ENCODE peak calls at places on chromosomes 3 and 15, in five cellular contexts. One of them, this sample, is unnamed.
A peak's percentile ranks its signal among the peaks of the same experiment; 100 is the strongest.

GRCh38 chr15:101258238-101259144 is 6.6 kb upstream of the CHSY1 start:
- DNase-seq in ovary: peak; percentile 79
- DNase-seq in NAMALWA: peak; percentile 75
- DNase-seq in activated gamma-delta T cell treated with Interleukin-2 at 50 U/mL for 16 hours: peak; percentile 46
- DNase-seq in psoas muscle: no peak
- DNase-seq in this sample: peak; percentile 55

GRCh38 chr15:68608206-68608843 is 29.5 kb downstream of the CORO2B start:
- DNase-seq in NAMALWA: no peak
- DNase-seq in activated gamma-delta T cell treated with Interleukin-2 at 50 U/mL for 16 hours: no peak
- DNase-seq in ovary: peak; percentile 95
- DNase-seq in psoas muscle: peak; percentile 96
- DNase-seq in this sample: no peak

GRCh38 chr3:160569874-160570273 is 4.5 kb upstream of the KPNA4 start:
- DNase-seq in ovary: no peak
- DNase-seq in activated gamma-delta T cell treated with Interleukin-2 at 50 U/mL for 16 hours: no peak
- DNase-seq in psoas muscle: no peak
- DNase-seq in NAMALWA: no peak
- DNase-seq in this sample: no peak

GRCh38 chr3:28923994-28924393 is 356.9 kb upstream of the RBMS3 start:
- DNase-seq in psoas muscle: no peak
- DNase-seq in ovary: no peak
- DNase-seq in NAMALWA: no peak
- DNase-seq in activated gamma-delta T cell treated with Interleukin-2 at 50 U/mL for 16 hours: no peak
- DNase-seq in this sample: no peak

GRCh38 chr3:9121366-9121765 is 128.1 kb downstream of the SRGAP3 start:
- DNase-seq in ovary: no peak
- DNase-seq in psoas muscle: no peak
- DNase-seq in activated gamma-delta T cell treated with Interleukin-2 at 50 U/mL for 16 hours: no peak
- DNase-seq in NAMALWA: no peak
- DNase-seq in this sample: no peak

GRCh38 chr3:10504161-10505049 is 981 bp downstream of the ATP2B2 start:
- DNase-seq in NAMALWA: no peak
- DNase-seq in ovary: no peak
- DNase-seq in activated gamma-delta T cell treated with Interleukin-2 at 50 U/mL for 16 hours: no peak
- DNase-seq in psoas muscle: peak; percentile 39
- DNase-seq in this sample: no peak

GRCh38 chr3:69462022-69462825 is 76.3 kb upstream of the FRMD4B start:
- DNase-seq in ovary: no peak
- DNase-seq in activated gamma-delta T cell treated with Interleukin-2 at 50 U/mL for 16 hours: no peak
- DNase-seq in psoas muscle: no peak
- DNase-seq in NAMALWA: no peak
- DNase-seq in this sample: no peak

GRCh38 chr3:136818851-136819783 is at the start of gene SLC35G2:
- DNase-seq in NAMALWA: no peak
- DNase-seq in ovary: peak; percentile 52
- DNase-seq in activated gamma-delta T cell treated with Interleukin-2 at 50 U/mL for 16 hours: peak; percentile 35
- DNase-seq in psoas muscle: peak; percentile 64
- DNase-seq in this sample: peak; percentile 76

GRCh38 chr3:72539856-72540255 is 308.4 kb downstream of the SHQ1 start:
- DNase-seq in NAMALWA: no peak
- DNase-seq in psoas muscle: no peak
- DNase-seq in ovary: no peak
- DNase-seq in activated gamma-delta T cell treated with Interleukin-2 at 50 U/mL for 16 hours: no peak
- DNase-seq in this sample: no peak

GRCh38 chr15:101504866-101505609 is 15.5 kb upstream of the PCSK6 start:
- DNase-seq in ovary: no peak
- DNase-seq in activated gamma-delta T cell treated with Interleukin-2 at 50 U/mL for 16 hours: no peak
- DNase-seq in NAMALWA: no peak
- DNase-seq in psoas muscle: no peak
- DNase-seq in this sample: no peak

GRCh38 chr3:45226206-45226915 is at the start of gene TMEM158:
- DNase-seq in NAMALWA: no peak
- DNase-seq in activated gamma-delta T cell treated with Interleukin-2 at 50 U/mL for 16 hours: peak; percentile 37
- DNase-seq in ovary: peak; percentile 68
- DNase-seq in psoas muscle: peak; percentile 87
- DNase-seq in this sample: no peak

GRCh38 chr3:12395349-12396012 is 88.8 kb upstream of the TSEN2 start:
- DNase-seq in ovary: no peak
- DNase-seq in activated gamma-delta T cell treated with Interleukin-2 at 50 U/mL for 16 hours: no peak
- DNase-seq in psoas muscle: no peak
- DNase-seq in NAMALWA: no peak
- DNase-seq in this sample: no peak

GRCh38 chr15:68332266-68332665 is 54.7 kb downstream of the FEM1B start:
- DNase-seq in ovary: peak; percentile 56
- DNase-seq in activated gamma-delta T cell treated with Interleukin-2 at 50 U/mL for 16 hours: no peak
- DNase-seq in psoas muscle: no peak
- DNase-seq in NAMALWA: no peak
- DNase-seq in this sample: no peak

GRCh38 chr3:187918081-187918644 is 172.9 kb upstream of the BCL6 start:
- DNase-seq in psoas muscle: no peak
- DNase-seq in activated gamma-delta T cell treated with Interleukin-2 at 50 U/mL for 16 hours: no peak
- DNase-seq in ovary: no peak
- DNase-seq in NAMALWA: no peak
- DNase-seq in this sample: no peak

GRCh38 chr3:24640330-24640877 is 145.8 kb upstream of the THRB start:
- DNase-seq in activated gamma-delta T cell treated with Interleukin-2 at 50 U/mL for 16 hours: no peak
- DNase-seq in psoas muscle: no peak
- DNase-seq in NAMALWA: peak; percentile 11
- DNase-seq in ovary: no peak
- DNase-seq in this sample: no peak

GRCh38 chr3:82114589-82114988 is 353.1 kb upstream of the GBE1 start:
- DNase-seq in ovary: no peak
- DNase-seq in activated gamma-delta T cell treated with Interleukin-2 at 50 U/mL for 16 hours: no peak
- DNase-seq in psoas muscle: no peak
- DNase-seq in NAMALWA: no peak
- DNase-seq in this sample: no peak

GRCh38 chr15:35179739-35180138 is 94.6 kb upstream of the NANOGP8 start:
- DNase-seq in NAMALWA: no peak
- DNase-seq in ovary: no peak
- DNase-seq in activated gamma-delta T cell treated with Interleukin-2 at 50 U/mL for 16 hours: no peak
- DNase-seq in psoas muscle: no peak
- DNase-seq in this sample: no peak

GRCh38 chr15:57591822-57592367 is at the start of gene MYZAP:
- DNase-seq in psoas muscle: peak; percentile 66
- DNase-seq in ovary: peak; percentile 32
- DNase-seq in activated gamma-delta T cell treated with Interleukin-2 at 50 U/mL for 16 hours: no peak
- DNase-seq in NAMALWA: no peak
- DNase-seq in this sample: no peak

GRCh38 chr3:19945405-19946290 is 1.2 kb upstream of the RAB5A start:
- DNase-seq in psoas muscle: no peak
- DNase-seq in activated gamma-delta T cell treated with Interleukin-2 at 50 U/mL for 16 hours: no peak
- DNase-seq in ovary: peak; percentile 26
- DNase-seq in NAMALWA: no peak
- DNase-seq in this sample: no peak

GRCh38 chr15:70140543-70141375 is 43.0 kb upstream of the TLE3 start:
- DNase-seq in psoas muscle: peak; percentile 39
- DNase-seq in NAMALWA: peak; percentile 9
- DNase-seq in activated gamma-delta T cell treated with Interleukin-2 at 50 U/mL for 16 hours: no peak
- DNase-seq in ovary: no peak
- DNase-seq in this sample: peak; percentile 39

GRCh38 chr3:131393868-131394267 is 12.3 kb downstream of the NUDT16 start:
- DNase-seq in psoas muscle: no peak
- DNase-seq in ovary: no peak
- DNase-seq in NAMALWA: no peak
- DNase-seq in activated gamma-delta T cell treated with Interleukin-2 at 50 U/mL for 16 hours: no peak
- DNase-seq in this sample: no peak

GRCh38 chr3:31004025-31004678 is 109.7 kb upstream of the GADL1 start:
- DNase-seq in psoas muscle: no peak
- DNase-seq in NAMALWA: no peak
- DNase-seq in ovary: no peak
- DNase-seq in activated gamma-delta T cell treated with Interleukin-2 at 50 U/mL for 16 hours: no peak
- DNase-seq in this sample: no peak

GRCh38 chr3:147654827-147655226 is 245.7 kb downstream of the ZIC1 start:
- DNase-seq in activated gamma-delta T cell treated with Interleukin-2 at 50 U/mL for 16 hours: no peak
- DNase-seq in psoas muscle: no peak
- DNase-seq in ovary: no peak
- DNase-seq in NAMALWA: no peak
- DNase-seq in this sample: no peak

GRCh38 chr3:111605016-111605415 is 9.9 kb upstream of the ZBED2 start:
- DNase-seq in psoas muscle: no peak
- DNase-seq in ovary: no peak
- DNase-seq in activated gamma-delta T cell treated with Interleukin-2 at 50 U/mL for 16 hours: no peak
- DNase-seq in NAMALWA: no peak
- DNase-seq in this sample: no peak

GRCh38 chr3:194961555-194961954 is 275.9 kb downstream of the FAM43A start:
- DNase-seq in activated gamma-delta T cell treated with Interleukin-2 at 50 U/mL for 16 hours: no peak
- DNase-seq in NAMALWA: no peak
- DNase-seq in ovary: no peak
- DNase-seq in psoas muscle: no peak
- DNase-seq in this sample: no peak

GRCh38 chr3:134034005-134034785 is 4.5 kb upstream of the SLCO2A1 start:
- DNase-seq in psoas muscle: no peak
- DNase-seq in ovary: no peak
- DNase-seq in NAMALWA: no peak
- DNase-seq in activated gamma-delta T cell treated with Interleukin-2 at 50 U/mL for 16 hours: no peak
- DNase-seq in this sample: no peak

GRCh38 chr3:132196113-132196512 is 121.1 kb upstream of the ACP3 start:
- DNase-seq in psoas muscle: no peak
- DNase-seq in ovary: no peak
- DNase-seq in NAMALWA: no peak
- DNase-seq in activated gamma-delta T cell treated with Interleukin-2 at 50 U/mL for 16 hours: no peak
- DNase-seq in this sample: no peak

GRCh38 chr3:114841515-114841914 is 305.6 kb downstream of the ZBTB20 start:
- DNase-seq in ovary: no peak
- DNase-seq in activated gamma-delta T cell treated with Interleukin-2 at 50 U/mL for 16 hours: no peak
- DNase-seq in NAMALWA: no peak
- DNase-seq in psoas muscle: no peak
- DNase-seq in this sample: no peak

GRCh38 chr15:70248116-70249025 is 150.7 kb upstream of the TLE3 start:
- DNase-seq in NAMALWA: no peak
- DNase-seq in activated gamma-delta T cell treated with Interleukin-2 at 50 U/mL for 16 hours: no peak
- DNase-seq in psoas muscle: peak; percentile 23
- DNase-seq in ovary: no peak
- DNase-seq in this sample: peak; percentile 63

GRCh38 chr3:61608711-61609110 is 47.3 kb downstream of the PTPRG start:
- DNase-seq in activated gamma-delta T cell treated with Interleukin-2 at 50 U/mL for 16 hours: no peak
- DNase-seq in NAMALWA: no peak
- DNase-seq in ovary: no peak
- DNase-seq in psoas muscle: no peak
- DNase-seq in this sample: no peak

GRCh38 chr3:186476044-186476468 is 68.1 kb downstream of the CRYGS start:
- DNase-seq in activated gamma-delta T cell treated with Interleukin-2 at 50 U/mL for 16 hours: no peak
- DNase-seq in psoas muscle: no peak
- DNase-seq in ovary: no peak
- DNase-seq in NAMALWA: no peak
- DNase-seq in this sample: no peak

GRCh38 chr15:38320181-38320580 is 67.5 kb downstream of the SPRED1 start:
- DNase-seq in activated gamma-delta T cell treated with Interleukin-2 at 50 U/mL for 16 hours: no peak
- DNase-seq in ovary: no peak
- DNase-seq in psoas muscle: no peak
- DNase-seq in NAMALWA: no peak
- DNase-seq in this sample: no peak

This sample was measured in Jurkat, Clone E6-1.